ENCODE peak calls at places on chromosomes 12 and 14, in five cellular contexts. One of them, this sample, is unnamed.

GRCh38 chr12:68871899-68872298 is 61.1 kb downstream of the CPM start:
- DNase-seq in neural progenitor cell: peak; percentile 33
- DNase-seq in GM23338: peak; percentile 73
- DNase-seq in HCT116: peak; percentile 19
- DNase-seq in GM23248: peak; percentile 22
- DNase-seq in this sample: no peak

GRCh38 chr14:91405241-91405721 is 12.3 kb downstream of the CCDC88C start:
- DNase-seq in neural progenitor cell: no peak
- DNase-seq in GM23338: no peak
- DNase-seq in GM23248: no peak
- DNase-seq in HCT116: no peak
- DNase-seq in this sample: no peak

GRCh38 chr12:14416658-14417057 is 51.2 kb downstream of the ATF7IP start:
- DNase-seq in GM23338: peak; percentile 79
- DNase-seq in GM23248: peak; percentile 62
- DNase-seq in HCT116: no peak
- DNase-seq in neural progenitor cell: peak; percentile 55
- DNase-seq in this sample: peak; percentile 46

GRCh38 chr14:71311061-71311460 is 403.8 kb downstream of the PCNX1 start:
- DNase-seq in HCT116: no peak
- DNase-seq in neural progenitor cell: no peak
- DNase-seq in GM23248: no peak
- DNase-seq in GM23338: no peak
- DNase-seq in this sample: no peak

GRCh38 chr12:101945361-101946232 is 68.2 kb downstream of the DRAM1 start:
- DNase-seq in HCT116: no peak
- DNase-seq in GM23248: peak; percentile 55
- DNase-seq in GM23338: no peak
- DNase-seq in neural progenitor cell: no peak
- DNase-seq in this sample: peak; percentile 62

GRCh38 chr12:93702707-93703305 is 25.6 kb downstream of the CRADD start:
- DNase-seq in GM23338: no peak
- DNase-seq in HCT116: no peak
- DNase-seq in neural progenitor cell: no peak
- DNase-seq in GM23248: peak; percentile 43
- DNase-seq in this sample: no peak

GRCh38 chr12:12685305-12685704 is 10.7 kb downstream of the GPR19 start:
- DNase-seq in neural progenitor cell: peak; percentile 95
- DNase-seq in GM23248: no peak
- DNase-seq in GM23338: peak; percentile 89
- DNase-seq in HCT116: no peak
- DNase-seq in this sample: no peak

GRCh38 chr14:49971156-49972141 is 78.6 kb downstream of the ARF6 start:
- DNase-seq in GM23338: no peak
- DNase-seq in HCT116: no peak
- DNase-seq in GM23248: no peak
- DNase-seq in neural progenitor cell: no peak
- DNase-seq in this sample: no peak

GRCh38 chr14:94392510-94392935 is 4.1 kb upstream of the SERPINA1 start:
- DNase-seq in GM23338: no peak
- DNase-seq in HCT116: no peak
- DNase-seq in neural progenitor cell: no peak
- DNase-seq in GM23248: peak; percentile 63
- DNase-seq in this sample: peak; percentile 23

GRCh38 chr14:68506021-68506644 is 286.7 kb downstream of the ZFP36L1 start:
- DNase-seq in GM23338: peak; percentile 34
- DNase-seq in HCT116: no peak
- DNase-seq in neural progenitor cell: peak; percentile 26
- DNase-seq in GM23248: peak; percentile 85
- DNase-seq in this sample: no peak

GRCh38 chr14:26414933-26415332 is 182.9 kb downstream of the NOVA1 start:
- DNase-seq in neural progenitor cell: no peak
- DNase-seq in HCT116: no peak
- DNase-seq in GM23338: no peak
- DNase-seq in GM23248: no peak
- DNase-seq in this sample: peak; percentile 19

GRCh38 chr12:108333898-108334699 is 5.0 kb downstream of the CMKLR1 start:
- DNase-seq in GM23248: peak; percentile 87
- DNase-seq in neural progenitor cell: no peak
- DNase-seq in HCT116: no peak
- DNase-seq in GM23338: no peak
- DNase-seq in this sample: no peak

GRCh38 chr12:25135531-25136154 is 59.3 kb downstream of the DNAI7 start:
- DNase-seq in HCT116: peak; percentile 8
- DNase-seq in neural progenitor cell: peak; percentile 28
- DNase-seq in GM23338: peak; percentile 85
- DNase-seq in GM23248: no peak
- DNase-seq in this sample: no peak

GRCh38 chr14:73238262-73238852 is 1.1 kb downstream of the PAPLN start:
- DNase-seq in GM23338: no peak
- DNase-seq in GM23248: peak; percentile 77
- DNase-seq in HCT116: peak; percentile 6
- DNase-seq in neural progenitor cell: peak; percentile 31
- DNase-seq in this sample: peak; percentile 28

GRCh38 chr14:44803239-44803905 is 158.4 kb downstream of the KLHL28 start:
- DNase-seq in GM23338: peak; percentile 76
- DNase-seq in neural progenitor cell: peak; percentile 61
- DNase-seq in GM23248: peak; percentile 76
- DNase-seq in HCT116: peak; percentile 45
- DNase-seq in this sample: peak; percentile 58

GRCh38 chr12:102298022-102298421 is 100.4 kb upstream of the PMCH start:
- DNase-seq in GM23338: no peak
- DNase-seq in HCT116: no peak
- DNase-seq in neural progenitor cell: no peak
- DNase-seq in GM23248: peak; percentile 86
- DNase-seq in this sample: no peak

GRCh38 chr14:104856869-104857860 is 7.9 kb upstream of the CEP170B start:
- DNase-seq in neural progenitor cell: peak; percentile 32
- DNase-seq in GM23338: peak; percentile 64
- DNase-seq in GM23248: no peak
- DNase-seq in HCT116: no peak
- DNase-seq in this sample: no peak

GRCh38 chr12:103548622-103549601 is 38.2 kb upstream of the STAB2 start:
- DNase-seq in neural progenitor cell: peak; percentile 80
- DNase-seq in HCT116: peak; percentile 73
- DNase-seq in GM23338: peak; percentile 88
- DNase-seq in GM23248: peak; percentile 80
- DNase-seq in this sample: peak; percentile 75

GRCh38 chr12:67318786-67319185 is 49.6 kb downstream of the CAND1 start:
- DNase-seq in neural progenitor cell: no peak
- DNase-seq in GM23338: no peak
- DNase-seq in GM23248: no peak
- DNase-seq in HCT116: no peak
- DNase-seq in this sample: no peak

GRCh38 chr12:1916396-1917171 is 1.9 kb downstream of the CACNA2D4 start:
- DNase-seq in HCT116: no peak
- DNase-seq in neural progenitor cell: no peak
- DNase-seq in GM23248: no peak
- DNase-seq in GM23338: no peak
- DNase-seq in this sample: peak; percentile 46

GRCh38 chr14:82806426-82806825 is 1272.8 kb upstream of the SEL1L start:
- DNase-seq in HCT116: no peak
- DNase-seq in neural progenitor cell: no peak
- DNase-seq in GM23338: peak; percentile 58
- DNase-seq in GM23248: no peak
- DNase-seq in this sample: no peak

GRCh38 chr14:80426686-80427085 is 215.4 kb upstream of the DIO2 start:
- DNase-seq in GM23248: peak; percentile 64
- DNase-seq in neural progenitor cell: no peak
- DNase-seq in HCT116: no peak
- DNase-seq in GM23338: no peak
- DNase-seq in this sample: no peak

GRCh38 chr12:60819794-60820193 is 1224.0 kb downstream of the SLC16A7 start:
- DNase-seq in GM23248: no peak
- DNase-seq in neural progenitor cell: no peak
- DNase-seq in HCT116: no peak
- DNase-seq in GM23338: no peak
- DNase-seq in this sample: no peak

GRCh38 chr12:65039306-65039705 is 81.8 kb downstream of the WIF1 start:
- DNase-seq in neural progenitor cell: no peak
- DNase-seq in GM23338: peak; percentile 52
- DNase-seq in HCT116: no peak
- DNase-seq in GM23248: no peak
- DNase-seq in this sample: no peak

GRCh38 chr14:78446807-78447206 is 276.6 kb downstream of the NRXN3 start:
- DNase-seq in GM23248: peak; percentile 25
- DNase-seq in HCT116: no peak
- DNase-seq in neural progenitor cell: peak; percentile 74
- DNase-seq in GM23338: peak; percentile 40
- DNase-seq in this sample: peak; percentile 43

GRCh38 chr14:68566075-68566474 is 226.8 kb downstream of the ZFP36L1 start:
- DNase-seq in HCT116: no peak
- DNase-seq in GM23248: no peak
- DNase-seq in neural progenitor cell: no peak
- DNase-seq in GM23338: no peak
- DNase-seq in this sample: no peak

GRCh38 chr12:120276734-120277133 is 11.2 kb upstream of the PXN start:
- DNase-seq in neural progenitor cell: no peak
- DNase-seq in GM23338: no peak
- DNase-seq in GM23248: peak; percentile 51
- DNase-seq in HCT116: no peak
- DNase-seq in this sample: no peak

GRCh38 chr12:52151859-52152783 is 39.7 kb downstream of the KRT80 start:
- DNase-seq in GM23338: peak; percentile 91
- DNase-seq in neural progenitor cell: peak; percentile 93
- DNase-seq in HCT116: no peak
- DNase-seq in GM23248: peak; percentile 84
- DNase-seq in this sample: peak; percentile 91

GRCh38 chr14:39956372-39956771 is 524.1 kb upstream of the FBXO33 start:
- DNase-seq in HCT116: peak; percentile 6
- DNase-seq in GM23338: peak; percentile 4
- DNase-seq in GM23248: no peak
- DNase-seq in neural progenitor cell: no peak
- DNase-seq in this sample: no peak

GRCh38 chr14:67377916-67378315 is 17.8 kb downstream of the EIF2S1 start:
- DNase-seq in GM23338: no peak
- DNase-seq in neural progenitor cell: no peak
- DNase-seq in GM23248: no peak
- DNase-seq in HCT116: no peak
- DNase-seq in this sample: no peak

GRCh38 chr14:96224480-96225096 is 19.9 kb downstream of the BDKRB2 start:
- DNase-seq in GM23248: no peak
- DNase-seq in GM23338: no peak
- DNase-seq in HCT116: no peak
- DNase-seq in neural progenitor cell: no peak
- DNase-seq in this sample: no peak

GRCh38 chr12:90543393-90543792 is 411.6 kb downstream of the CCER1 start:
- DNase-seq in GM23248: peak; percentile 6
- DNase-seq in neural progenitor cell: no peak
- DNase-seq in GM23338: peak; percentile 3
- DNase-seq in HCT116: no peak
- DNase-seq in this sample: no peak

GRCh38 chr14:89870335-89870734 is 84.2 kb downstream of the EFCAB11 start:
- DNase-seq in HCT116: no peak
- DNase-seq in GM23338: no peak
- DNase-seq in GM23248: no peak
- DNase-seq in neural progenitor cell: no peak
- DNase-seq in this sample: no peak

GRCh38 chr12:3520168-3520567 is 29.2 kb downstream of the PRMT8 start:
- DNase-seq in GM23248: no peak
- DNase-seq in HCT116: no peak
- DNase-seq in neural progenitor cell: no peak
- DNase-seq in GM23338: no peak
- DNase-seq in this sample: no peak

GRCh38 chr12:3520711-3521110 is 29.7 kb downstream of the PRMT8 start:
- DNase-seq in GM23248: no peak
- DNase-seq in GM23338: no peak
- DNase-seq in neural progenitor cell: no peak
- DNase-seq in HCT116: no peak
- DNase-seq in this sample: no peak

GRCh38 chr12:3515506-3515905 is 24.5 kb downstream of the PRMT8 start:
- DNase-seq in neural progenitor cell: no peak
- DNase-seq in GM23248: no peak
- DNase-seq in HCT116: no peak
- DNase-seq in GM23338: no peak
- DNase-seq in this sample: no peak

GRCh38 chr12:3523058-3523457 is 32.1 kb downstream of the PRMT8 start:
- DNase-seq in neural progenitor cell: no peak
- DNase-seq in GM23338: peak; percentile 28
- DNase-seq in GM23248: peak; percentile 7
- DNase-seq in HCT116: no peak
- DNase-seq in this sample: no peak

GRCh38 chr12:3518902-3519301 is 27.9 kb downstream of the PRMT8 start:
- DNase-seq in HCT116: no peak
- DNase-seq in GM23338: no peak
- DNase-seq in neural progenitor cell: no peak
- DNase-seq in GM23248: no peak
- DNase-seq in this sample: no peak
- TF ChIP-seq EZH2 in HCT116: no peak
- TF ChIP-seq EZH2 in GM23338: no peak
- TF ChIP-seq EZH2 in neural progenitor cell: no peak
- TF ChIP-seq EZH2 in GM23248: no peak
- TF ChIP-seq EZH2 in this sample: no peak

GRCh38 chr12:110957652-110958051 is 37.3 kb upstream of the MYL2 start:
- DNase-seq in neural progenitor cell: no peak
- DNase-seq in GM23248: no peak
- DNase-seq in GM23338: no peak
- DNase-seq in HCT116: no peak
- DNase-seq in this sample: no peak
- TF ChIP-seq EZH2phosphoT487 in neural progenitor cell: no peak
- TF ChIP-seq EZH2phosphoT487 in GM23248: no peak
- TF ChIP-seq EZH2phosphoT487 in GM23338: no peak
- TF ChIP-seq EZH2phosphoT487 in HCT116: no peak
- TF ChIP-seq EZH2phosphoT487 in this sample: no peak

GRCh38 chr12:96195845-96196451 is 1.8 kb downstream of the ELK3 start:
- DNase-seq in GM23338: peak; percentile 22
- DNase-seq in neural progenitor cell: peak; percentile 75
- DNase-seq in GM23248: peak; percentile 81
- DNase-seq in HCT116: no peak
- DNase-seq in this sample: peak; percentile 63

GRCh38 chr12:96193725-96194571 is at the start of gene ELK3:
- DNase-seq in GM23248: peak; percentile 84
- DNase-seq in neural progenitor cell: peak; percentile 71
- DNase-seq in GM23338: peak; percentile 67
- DNase-seq in HCT116: no peak
- DNase-seq in this sample: peak; percentile 79

GRCh38 chr12:96196781-96197180 is 2.6 kb downstream of the ELK3 start:
- DNase-seq in GM23248: peak; percentile 62
- DNase-seq in GM23338: no peak
- DNase-seq in HCT116: no peak
- DNase-seq in neural progenitor cell: no peak
- DNase-seq in this sample: no peak

GRCh38 chr12:96194572-96194889 is 356 bp downstream of the ELK3 start:
- DNase-seq in neural progenitor cell: no peak
- DNase-seq in GM23338: no peak
- DNase-seq in GM23248: no peak
- DNase-seq in HCT116: no peak
- DNase-seq in this sample: no peak

GRCh38 chr12:96194901-96195844 is 998 bp downstream of the ELK3 start:
- DNase-seq in GM23338: peak; percentile 61
- DNase-seq in GM23248: peak; percentile 93
- DNase-seq in HCT116: peak; percentile 75
- DNase-seq in neural progenitor cell: peak; percentile 56
- DNase-seq in this sample: peak; percentile 76
- TF ChIP-seq EZH2 in GM23338: peak; percentile 41
- TF ChIP-seq EZH2 in GM23248: no peak
- TF ChIP-seq EZH2 in HCT116: no peak
- TF ChIP-seq EZH2 in neural progenitor cell: peak; percentile 65
- TF ChIP-seq EZH2 in this sample: no peak

GRCh38 chr14:55580401-55581010 is 499 bp downstream of the KTN1 start:
- DNase-seq in GM23248: peak; percentile 67
- DNase-seq in neural progenitor cell: peak; percentile 80
- DNase-seq in HCT116: no peak
- DNase-seq in GM23338: peak; percentile 45
- DNase-seq in this sample: peak; percentile 71
- TF ChIP-seq EZH2phosphoT487 in GM23248: no peak
- TF ChIP-seq EZH2phosphoT487 in neural progenitor cell: no peak
- TF ChIP-seq EZH2phosphoT487 in HCT116: no peak
- TF ChIP-seq EZH2phosphoT487 in GM23338: no peak
- TF ChIP-seq EZH2phosphoT487 in this sample: no peak

This sample was measured in hepatocyte.